ENCODE peak calls at places on chromosomes 11 and 22, in four cellular contexts. Z is H1, W is trophoblast cell, A is IMR-90. T is an unnamed sample.

GRCh38 chr11:57331720-57332119 is 4.0 kb downstream of the SSRP1 start:
- DNase-seq in A (no peak), Z (no peak), W (no peak), T (no peak)

GRCh38 chr11:130208241-130209127 is 48.9 kb downstream of the ST14 start:
- DNase-seq in A (no peak), W (no peak), Z (no peak), T (no peak)

GRCh38 chr11:15665368-15665871 is 550.7 kb downstream of the INSC start:
- DNase-seq in Z (peak; percentile 4), A (peak; percentile 72), W (peak; percentile 26), T (peak; percentile 92)

GRCh38 chr11:33321483-33321882 is 64.3 kb downstream of the HIPK3 start:
- DNase-seq in W (no peak), A (no peak), Z (no peak), T (no peak)

GRCh38 chr11:64186205-64187165 is 514 bp downstream of the STIP1 start:
- DNase-seq in A (peak; percentile 2), Z (no peak), W (no peak), T (peak; percentile 41)

GRCh38 chr11:9703280-9703679 is 39.4 kb downstream of the SWAP70 start:
- DNase-seq in W (no peak), Z (no peak), A (no peak), T (no peak)

GRCh38 chr11:9530901-9531625 is 42.4 kb upstream of the WEE1 start:
- DNase-seq in A (no peak), W (peak; percentile 84), Z (peak; percentile 47), T (no peak)

GRCh38 chr11:128235446-128235845 is 351.9 kb downstream of the ETS1 start:
- DNase-seq in Z (no peak), W (no peak), A (no peak), T (peak; percentile 37)

DNA sequence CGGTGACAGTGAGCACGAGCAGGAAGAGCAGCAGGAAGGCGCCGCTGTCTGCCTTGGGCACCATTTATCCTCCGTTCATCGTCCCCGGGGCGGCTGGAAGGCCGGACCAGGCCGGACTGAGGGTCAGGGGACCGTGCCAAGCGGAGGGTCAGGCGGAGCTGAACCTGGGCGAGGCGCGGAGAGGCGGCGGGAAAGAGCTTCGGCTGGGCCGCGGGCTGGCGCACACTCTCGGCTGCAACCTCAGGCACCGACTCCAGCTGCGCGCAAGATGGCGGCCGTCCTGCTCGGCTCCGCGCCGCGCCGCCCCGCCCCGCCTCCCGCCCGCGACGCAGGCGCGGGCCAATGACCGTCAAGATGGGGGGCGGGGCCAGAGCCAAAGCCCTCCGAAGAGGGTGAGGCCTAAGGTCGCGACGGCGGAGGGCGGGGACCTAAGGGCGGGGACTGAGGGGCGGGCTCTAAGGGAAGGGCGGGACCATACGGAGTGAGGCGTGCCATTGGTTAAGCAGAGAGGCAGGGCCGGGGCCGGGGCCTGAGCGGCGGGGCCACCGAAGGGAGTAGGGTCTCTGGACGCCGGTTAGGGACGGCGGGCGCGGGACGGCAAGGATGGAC is at the start of gene DGCR2:
- DNase-seq in W (peak; percentile 95), Z (peak; percentile 97), A (peak; percentile 94), T (peak; percentile 95)
- H3K14ac ChIP-seq in W (peak within 1 kb of the TSS; percentile 99), Z (no peak within 1 kb of the TSS), A (peak within 1 kb of the TSS; percentile 94), T (peak within 1 kb of the TSS; percentile 99)

GRCh38 chr22:37425800-37426531 is 1.3 kb downstream of the ELFN2 start:
- DNase-seq in W (no peak), Z (peak; percentile 70), A (peak; percentile 45), T (peak; percentile 65)
- H3K14ac ChIP-seq in W (no peak overlapping the region), Z (no peak overlapping the region), A (peak overlapping the region; percentile 10), T (peak overlapping the region; percentile 49)

DNA sequence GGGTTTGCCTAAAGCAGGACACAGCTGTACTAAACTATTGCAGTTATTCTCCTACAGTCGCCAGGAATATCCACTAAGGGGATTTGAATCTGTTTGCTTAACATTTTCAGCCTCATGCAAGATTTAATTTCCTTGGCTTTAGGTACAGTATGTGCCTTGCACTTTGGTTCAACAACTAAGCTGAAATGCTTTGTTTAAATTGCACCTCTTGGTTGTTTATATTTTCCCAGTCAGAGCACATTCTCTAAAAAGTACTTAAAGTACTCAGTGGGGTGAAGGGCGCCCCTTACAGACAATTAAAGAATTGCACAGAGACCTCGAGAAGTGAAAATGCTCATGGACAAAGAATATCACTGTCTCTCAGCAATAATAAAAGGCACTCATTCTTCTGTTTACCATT is 107.8 kb upstream of the MTNR1B start:
- DNase-seq in W (no peak), Z (no peak), A (no peak), T (peak; percentile 12)
- H3K14ac ChIP-seq in W (no peak overlapping the region), Z (no peak overlapping the region), A (no peak overlapping the region), T (no peak overlapping the region)

GRCh38 chr11:119970566-119970965 is 167.3 kb downstream of the TRIM29 start:
- DNase-seq in Z (no peak), W (no peak), A (no peak), T (no peak)
- H3K14ac ChIP-seq in Z (no peak overlapping the region), W (no peak overlapping the region), A (no peak overlapping the region), T (no peak overlapping the region)

DNA sequence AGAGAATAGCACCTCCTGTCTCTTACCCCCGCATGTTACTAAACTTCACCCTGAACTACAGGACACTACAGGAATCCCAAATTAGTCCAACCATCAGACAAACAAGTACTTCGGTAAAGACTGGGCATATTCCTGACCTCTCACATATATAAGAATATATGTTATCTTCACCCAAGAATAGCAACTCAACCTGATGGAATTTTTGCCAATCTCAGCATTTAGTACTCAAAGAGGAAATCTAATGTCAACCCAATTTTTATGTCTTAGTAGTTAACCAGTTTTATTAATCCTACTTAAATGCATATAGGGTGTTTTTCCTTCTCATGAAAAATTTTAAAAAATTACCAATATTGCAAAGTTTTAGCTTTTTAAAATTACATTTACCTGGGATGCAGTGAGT is 26.2 kb downstream of the PGR start:
- DNase-seq in W (no peak), A (no peak), Z (no peak), T (no peak)
- H3K14ac ChIP-seq in W (no peak overlapping the region), A (no peak overlapping the region), Z (no peak overlapping the region), T (no peak overlapping the region)

GRCh38 chr11:17393472-17393871 is 5.0 kb upstream of the KCNJ11 start:
- DNase-seq in Z (no peak), W (no peak), A (no peak), T (no peak)

GRCh38 chr11:17395554-17395961 is 7.1 kb upstream of the KCNJ11 start:
- DNase-seq in Z (no peak), W (no peak), A (no peak), T (no peak)

GRCh38 chr11:17391493-17392355 is 3.3 kb upstream of the KCNJ11 start:
- DNase-seq in Z (no peak), A (no peak), W (no peak), T (no peak)

GRCh38 chr11:17394743-17395390 is 6.4 kb upstream of the KCNJ11 start:
- DNase-seq in W (no peak), Z (no peak), A (no peak), T (no peak)

DNA sequence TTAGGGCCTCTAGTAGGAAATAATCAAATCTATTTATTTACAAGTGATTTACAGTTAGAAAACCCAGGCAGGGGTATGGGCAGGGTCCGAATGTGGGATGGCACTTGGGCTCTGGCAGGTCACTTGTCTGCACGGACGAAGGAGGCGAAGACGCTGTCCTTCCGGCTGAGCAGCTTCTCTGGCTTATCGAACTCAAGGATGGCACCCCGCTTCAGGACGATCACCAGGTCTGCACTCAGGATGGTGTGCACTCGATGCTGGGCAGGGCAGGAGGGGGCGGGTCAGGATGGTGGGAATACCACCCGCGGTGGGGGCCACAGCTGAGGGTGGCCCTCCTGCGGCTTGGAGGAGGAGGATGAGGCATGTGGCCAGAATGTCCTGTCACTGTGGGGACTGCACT is 4.4 kb upstream of the KCNJ11 start:
- DNase-seq in A (no peak), Z (no peak), W (no peak), T (no peak)
- H3K14ac ChIP-seq in A (no peak overlapping the region), Z (no peak overlapping the region), W (no peak overlapping the region), T (no peak overlapping the region)

DNA sequence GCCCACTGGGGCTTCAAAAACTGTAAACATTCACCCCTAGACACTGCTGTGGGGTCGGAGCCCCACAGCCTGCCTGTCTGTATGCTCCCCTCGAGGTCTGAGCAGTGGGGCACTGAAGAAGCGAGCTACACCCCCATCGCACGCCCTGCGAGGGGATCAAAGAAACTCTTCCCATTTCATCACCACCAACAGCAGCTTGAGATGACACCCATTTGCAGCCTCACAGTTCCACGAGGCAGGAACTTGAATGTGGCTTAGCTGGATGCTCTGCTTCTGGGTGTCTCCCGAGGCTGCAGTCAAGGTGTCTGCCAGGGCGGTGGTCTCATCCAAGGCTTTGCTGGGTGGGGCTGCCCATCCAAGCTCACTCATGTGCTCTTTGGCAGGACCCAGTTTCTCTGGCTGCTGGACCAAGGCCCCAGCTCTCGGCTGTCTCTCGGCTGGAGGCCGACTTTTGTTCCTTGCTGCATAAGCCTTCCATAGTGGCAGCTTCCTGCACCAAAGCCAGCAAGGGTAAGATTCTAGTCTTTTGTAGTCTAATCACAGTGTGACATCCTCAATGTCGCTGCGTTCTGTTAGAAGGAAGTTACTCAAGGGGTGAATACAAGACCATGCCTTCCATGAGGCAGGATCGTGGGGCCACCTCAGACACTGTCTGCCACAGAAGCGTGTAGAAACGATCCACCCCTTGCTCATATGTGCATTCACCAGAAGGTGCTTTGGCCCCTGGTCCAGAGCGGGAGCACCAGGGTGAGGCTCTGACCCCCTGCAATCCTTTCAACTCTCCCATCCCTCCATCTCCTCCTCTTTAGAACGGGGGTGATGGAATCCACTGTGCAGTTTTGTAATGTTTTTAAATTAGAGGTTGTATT is 46.2 kb upstream of the SEPTIN5 start:
- DNase-seq in W (no peak), A (no peak), Z (no peak), T (no peak)
- H3K14ac ChIP-seq in W (no peak overlapping the region), A (no peak overlapping the region), Z (no peak overlapping the region), T (no peak overlapping the region)